ENCODE peak calls at places on chromosomes 2 and 18, in seven cellular contexts. P is stimulated activated CD8-positive, alpha-beta memory T cell treated with anti-CD3 and anti-CD28 coated beads, Interleukin-15, amount 100 ng/mL, for 24 hours; C is stimulated activated CD4-positive, alpha-beta T cell treated with anti-CD3 and anti-CD28 coated beads, Interleukin-2, amount 100 ng/mL, for 48 hours; K is activated CD8-positive, alpha-beta T cell treated with anti-CD3 and anti-CD28 coated beads for 36 hours; D is left ventricle myocardium superior; Q is NCI-H2081; W is HT-29. G is an unnamed sample.

GRCh38 chr18:56747857-56748256 is 96.7 kb downstream of the WDR7 start:
- DNase-seq in P (no peak), C (no peak), K (no peak), D (no peak), Q (no peak), W (no peak), G (no peak)

GRCh38 chr18:24770625-24771024 is 310.2 kb downstream of the HRH4 start:
- DNase-seq in P (no peak), C (no peak), K (no peak), D (no peak), Q (no peak), W (no peak), G (no peak)

GRCh38 chr2:239247401-239248245 is 153.2 kb downstream of the HDAC4 start:
- DNase-seq in P (no peak), C (no peak), K (peak; percentile 45), D (no peak), Q (no peak), W (peak; percentile 88), G (no peak)

GRCh38 chr2:116513991-116514390 is 1300.5 kb upstream of the DDX18 start:
- DNase-seq in P (no peak), C (no peak), K (no peak), D (no peak), Q (peak; percentile 58), W (no peak), G (no peak)

GRCh38 chr2:96899084-96899735 is 29.3 kb upstream of the SEMA4C start:
- DNase-seq in P (no peak), C (no peak), K (no peak), D (no peak), Q (no peak), W (no peak), G (no peak)

GRCh38 chr2:147789720-147790119 is 55.1 kb upstream of the ACVR2A start:
- DNase-seq in P (no peak), C (no peak), K (no peak), D (no peak), Q (no peak), W (no peak), G (no peak)

GRCh38 chr18:9992988-9993845 is 79.4 kb downstream of the VAPA start:
- DNase-seq in P (no peak), C (no peak), K (no peak), D (no peak), Q (no peak), W (no peak), G (no peak)

GRCh38 chr2:210899131-210899530 is 342.7 kb downstream of the CPS1 start:
- DNase-seq in P (no peak), C (no peak), K (no peak), D (no peak), Q (no peak), W (no peak), G (no peak)

GRCh38 chr2:129708221-129708967 is 271.1 kb upstream of the RAB6C start:
- DNase-seq in P (no peak), C (no peak), K (no peak), D (no peak), Q (no peak), W (no peak), G (peak; percentile 12)

GRCh38 chr2:134988994-134989605 is 58.1 kb downstream of the MAP3K19 start:
- DNase-seq in P (no peak), C (no peak), K (no peak), D (no peak), Q (peak; percentile 45), W (peak; percentile 52), G (no peak)

GRCh38 chr2:109415460-109416004 is 198.2 kb downstream of the SEPTIN10 start:
- DNase-seq in P (no peak), C (no peak), K (no peak), D (no peak), Q (no peak), W (no peak), G (no peak)

GRCh38 chr2:96505231-96505889 is at the start of gene NEURL3:
- DNase-seq in P (no peak), C (no peak), K (no peak), D (no peak), Q (no peak), W (peak; percentile 82), G (no peak)

GRCh38 chr18:75211002-75211621 is 515 bp downstream of the TSHZ1 start:
- DNase-seq in P (no peak), C (peak; percentile 9), K (peak; percentile 47), D (no peak), Q (no peak), W (no peak), G (no peak)

G was measured in SHP77.